ENCODE peak calls at places on chromosomes 13 and 19, in five cellular contexts. P is K562, K is H1, F is GM12878, A is HepG2. R is an unnamed sample.

GRCh38 chr19:18856385-18857126 is 24.8 kb downstream of the UPF1 start:
- DNase-seq in P (peak), K (no peak), F (no peak), A (no peak), R (no peak)

GRCh38 chr19:45254044-45254531 is 3.0 kb downstream of the MARK4 start:
- DNase-seq in P (peak), K (no peak), F (no peak), A (no peak), R (no peak)

GRCh38 chr19:42156571-42156970 is 24.3 kb upstream of the POU2F2 start:
- DNase-seq in P (no peak), K (no peak), F (no peak), A (no peak), R (no peak)

GRCh38 chr19:4444765-4445741 is 12.5 kb downstream of the UBXN6 start:
- DNase-seq in P (no peak), K (peak), F (no peak), A (no peak), R (no peak)

GRCh38 chr19:5120321-5120720 is 151.4 kb downstream of the KDM4B start:
- DNase-seq in P (no peak), K (no peak), F (no peak), A (no peak), R (no peak)

GRCh38 chr13:35502456-35502855 is 26.0 kb upstream of the MAB21L1 start:
- DNase-seq in P (no peak), K (no peak), F (no peak), A (no peak), R (no peak)

GRCh38 chr13:21240586-21240985 is 64.1 kb downstream of the MRPL57 start:
- DNase-seq in P (no peak), K (no peak), F (no peak), A (no peak), R (no peak)

GRCh38 chr13:111895896-111896821 is 170.8 kb upstream of the SOX1 start:
- DNase-seq in P (no peak), K (peak), F (no peak), A (no peak), R (no peak)

GRCh38 chr13:46687810-46688209 is 109.2 kb downstream of the ESD start:
- DNase-seq in P (peak), K (no peak), F (no peak), A (peak), R (peak)

GRCh38 chr19:48497728-48498575 is 13.7 kb downstream of the LMTK3 start:
- DNase-seq in P (no peak), K (no peak), F (no peak), A (no peak), R (no peak)

GRCh38 chr19:39797083-39797482 is 18.4 kb downstream of the LEUTX start:
- DNase-seq in P (no peak), K (no peak), F (no peak), A (no peak), R (no peak)

GRCh38 chr19:10752237-10752912 is 34.5 kb downstream of the DNM2 start:
- DNase-seq in P (no peak), K (no peak), F (no peak), A (no peak), R (no peak)

GRCh38 chr19:1668339-1669123 is 16.1 kb upstream of the TCF3 start:
- DNase-seq in P (no peak), K (peak), F (no peak), A (no peak), R (no peak)

GRCh38 chr13:45575830-45576180 is 39.7 kb downstream of the ERICH6B start:
- DNase-seq in P (no peak), K (no peak), F (no peak), A (no peak), R (no peak)

GRCh38 chr19:47745010-47745901 is at the start of gene NOP53:
- DNase-seq in P (peak), K (peak), F (peak), A (peak), R (peak)

GRCh38 chr19:16435238-16435911 is 36.4 kb downstream of the EPS15L1 start:
- DNase-seq in P (peak), K (no peak), F (no peak), A (no peak), R (no peak)

GRCh38 chr19:18915639-18916038 is 3.5 kb downstream of the COPE start:
- DNase-seq in P (no peak), K (peak), F (no peak), A (peak), R (peak)

GRCh38 chr19:11168568-11168967 is 13.0 kb upstream of the SPC24 start:
- DNase-seq in P (no peak), K (no peak), F (no peak), A (no peak), R (peak)

GRCh38 chr13:110425444-110425780 is 118.3 kb downstream of the COL4A2 start:
- DNase-seq in P (no peak), K (no peak), F (no peak), A (no peak), R (no peak)
- TF ChIP-seq POLR2AphosphoS5 in P (no peak), K (no peak), F (no peak), A (no peak), R (no peak)

DNA sequence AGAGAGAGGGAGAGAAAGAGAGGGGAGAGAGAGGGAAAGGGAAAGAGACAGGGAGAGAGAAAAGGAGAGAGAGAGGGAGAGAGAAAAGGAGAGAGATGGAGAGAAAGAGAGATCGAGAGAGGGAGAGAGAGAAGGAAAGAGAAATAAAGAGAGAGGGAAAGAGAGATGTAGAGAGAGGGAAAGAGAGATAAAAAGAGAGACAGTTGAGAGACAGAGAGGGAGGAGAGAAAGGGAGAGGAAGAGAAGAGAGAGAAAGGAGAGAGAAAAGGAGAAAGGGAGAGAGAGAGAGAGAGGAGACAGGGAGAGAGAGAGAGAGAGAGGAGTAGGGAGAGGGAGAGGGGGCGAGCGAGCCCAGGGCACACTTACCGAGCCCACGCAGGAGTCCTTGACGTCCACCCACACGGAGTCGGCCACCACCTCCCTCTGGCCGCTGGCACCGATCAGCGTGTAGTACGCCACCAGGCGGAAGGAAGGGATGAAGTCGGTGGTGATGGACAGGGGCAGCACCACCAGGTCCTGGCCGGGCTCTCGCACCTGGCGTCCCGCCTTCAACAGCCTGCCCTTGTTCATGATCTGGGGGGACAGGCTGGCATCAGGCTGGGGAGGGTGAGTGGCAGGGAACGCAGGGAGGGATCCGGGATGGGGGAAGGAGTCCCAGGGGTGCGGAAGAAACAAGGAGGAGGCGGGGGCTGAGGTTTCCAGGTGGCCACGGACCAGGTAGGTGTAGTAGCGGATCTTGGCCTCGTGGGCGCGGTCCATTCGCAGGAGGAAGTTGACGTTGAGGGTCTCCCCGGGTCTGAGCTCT is 10.0 kb downstream of the C3 start:
- DNase-seq in P (no peak), K (peak), F (no peak), A (no peak), R (no peak)
- TF ChIP-seq SP1 in P (no peak), K (no peak), F (no peak), A (no peak), R (no peak)

GRCh38 chr13:20129076-20129475 is 31.8 kb downstream of the GJA3 start:
- DNase-seq in P (no peak), K (no peak), F (no peak), A (no peak), R (no peak)
- TF ChIP-seq POLR2AphosphoS5 in P (no peak), K (no peak), F (no peak), A (no peak), R (no peak)

DNA sequence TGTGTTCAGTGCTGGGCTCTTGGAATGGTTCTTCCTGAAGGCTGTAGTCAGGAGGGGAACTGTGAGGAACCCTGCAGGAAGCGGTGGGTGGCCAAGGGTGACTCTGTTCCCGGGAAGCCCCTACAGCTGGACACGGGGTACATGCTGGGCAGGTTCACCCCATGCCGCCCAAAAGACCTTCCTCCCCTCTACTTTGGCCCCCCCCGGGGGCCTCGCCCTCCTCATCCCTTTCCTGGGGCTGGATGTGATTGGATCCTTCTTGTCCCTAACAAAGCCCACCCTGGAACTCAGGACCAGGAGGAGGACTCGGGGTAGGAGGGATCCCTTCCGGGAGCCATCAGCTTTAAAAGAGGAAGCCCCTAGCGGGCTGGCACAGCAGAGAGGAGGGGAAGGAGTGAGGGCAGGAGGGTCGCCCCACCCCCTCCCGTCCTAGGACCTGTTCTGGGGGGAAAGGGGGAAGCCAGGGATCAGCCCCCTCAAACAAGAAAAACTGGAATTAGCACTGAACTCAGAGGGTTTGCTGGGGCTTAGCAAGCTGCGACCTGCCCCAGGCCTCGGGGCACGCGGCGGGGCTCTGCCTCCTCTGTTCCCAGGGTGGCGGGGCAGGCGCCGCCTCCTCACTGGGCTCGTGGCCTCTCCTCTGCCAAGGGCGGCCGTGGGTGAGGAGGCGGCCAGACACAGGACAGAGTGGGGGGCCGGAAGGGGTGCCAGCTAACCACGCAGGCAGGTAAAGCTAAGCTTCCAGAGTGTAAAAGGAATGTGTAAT is 4.0 kb downstream of the CEBPA start:
- DNase-seq in P (no peak), K (peak), F (no peak), A (no peak), R (no peak)
- TF ChIP-seq SP1 in P (no peak), K (no peak), F (no peak), A (no peak), R (no peak)

GRCh38 chr19:31099470-31100190 is 249.6 kb downstream of the TSHZ3 start:
- DNase-seq in P (no peak), K (no peak), F (no peak), A (no peak), R (no peak)
- TF ChIP-seq POLR2AphosphoS5 in P (no peak), K (no peak), F (no peak), A (no peak), R (no peak)

GRCh38 chr13:43804461-43805070 is 17.8 kb upstream of the ENOX1 start:
- DNase-seq in P (peak), K (no peak), F (peak), A (peak), R (peak)
- TF ChIP-seq SP1 in P (no peak), K (no peak), F (no peak), A (no peak), R (no peak)

DNA sequence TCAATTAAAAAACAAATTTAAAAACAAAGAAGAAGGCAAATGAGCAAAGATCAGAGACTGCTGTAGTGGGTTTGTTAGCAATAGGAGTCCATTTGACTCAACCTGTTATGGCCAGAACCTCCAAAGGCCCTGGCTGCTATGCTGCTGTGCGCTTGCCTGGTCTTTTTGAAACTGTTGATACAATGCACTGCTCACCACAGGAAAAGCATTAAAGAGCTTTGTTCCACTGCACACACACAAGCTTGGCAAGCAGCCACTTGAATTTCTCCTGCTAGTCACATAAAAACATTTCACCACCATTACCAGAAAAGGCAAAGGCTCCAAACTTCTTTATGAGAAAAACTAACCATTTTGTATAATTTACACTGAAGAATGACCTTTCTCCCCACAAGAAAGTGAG is 132.2 kb downstream of the FREM2 start:
- DNase-seq in P (no peak), K (no peak), F (no peak), A (no peak), R (no peak)
- TF ChIP-seq POLR2AphosphoS5 in P (no peak), K (no peak), F (no peak), A (no peak), R (no peak)

DNA sequence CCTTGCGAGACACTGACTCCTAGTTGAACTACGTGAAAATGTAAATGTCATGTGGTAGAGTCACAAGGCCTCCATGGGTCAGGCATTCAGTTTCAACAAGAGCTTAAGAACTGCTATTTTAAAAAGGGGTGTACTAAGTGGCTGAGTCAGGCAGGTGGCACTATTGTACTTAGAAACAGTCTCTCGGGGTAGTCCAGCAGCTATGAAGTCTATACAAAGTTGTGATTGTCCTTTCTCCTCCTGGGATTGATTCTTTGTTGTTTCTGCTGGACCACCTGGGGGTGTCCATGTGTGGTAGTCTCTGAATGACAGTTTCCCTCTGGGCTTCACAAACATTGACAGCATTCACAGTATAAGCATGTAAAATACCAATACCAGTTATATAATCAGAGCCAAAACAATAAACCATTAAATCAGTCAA is 33.0 kb downstream of the UGGT2 start:
- DNase-seq in P (peak), K (no peak), F (peak), A (peak), R (peak)
- TF ChIP-seq SP1 in P (no peak), K (no peak), F (no peak), A (no peak), R (no peak)

DNA sequence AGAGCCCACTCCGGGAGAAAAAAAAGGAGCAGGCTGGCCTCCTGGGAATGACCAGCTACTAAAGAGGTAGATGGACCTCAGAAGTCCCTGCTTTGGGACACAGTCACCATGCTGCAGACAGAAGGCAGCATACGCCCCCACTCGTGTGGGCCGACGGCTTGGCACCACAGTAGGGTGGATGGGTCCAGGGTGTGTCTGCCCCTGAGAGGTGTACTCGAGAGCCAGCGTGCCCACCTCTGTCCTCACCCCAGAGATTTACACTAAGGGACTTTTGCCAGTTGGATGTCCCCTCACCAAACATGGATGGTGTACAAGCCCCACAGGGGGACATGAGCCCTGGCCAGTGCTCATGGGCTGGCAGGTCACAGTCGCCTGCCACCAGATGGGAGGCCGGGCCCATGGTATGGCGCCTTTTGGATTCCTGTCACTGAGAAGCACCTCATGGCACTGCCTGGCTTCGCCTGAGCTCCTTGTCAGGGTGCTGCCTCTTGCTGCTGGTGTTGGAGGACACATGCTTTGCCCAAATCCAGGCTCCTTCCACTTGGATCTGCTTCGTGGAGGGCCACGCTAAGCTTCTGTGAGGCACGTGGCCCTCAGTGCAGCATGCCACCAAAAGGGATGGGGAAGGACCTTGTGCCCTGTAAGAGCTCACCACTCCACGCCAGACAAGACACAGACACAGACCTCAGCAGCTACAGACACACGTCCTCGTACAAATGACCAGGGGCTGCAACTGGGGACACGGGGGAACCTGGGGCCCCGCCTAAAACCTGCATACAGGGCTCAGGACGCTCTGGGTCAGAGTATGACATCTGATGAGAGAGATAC is 13.3 kb upstream of the EPHX3 start:
- DNase-seq in P (no peak), K (no peak), F (no peak), A (no peak), R (no peak)
- TF ChIP-seq POLR2AphosphoS5 in P (no peak), K (no peak), F (no peak), A (no peak), R (no peak)

R was measured in HCT116.